ENCODE peak calls at places on chromosome 2, in nine cellular contexts. B is NCI-H1436, X is fibroblast of lung, T is adrenal gland, F is dermis microvascular lymphatic vessel endothelial cell, U is type B pancreatic cell, E is NCI-H1092, D is NCI-H345, G is HTR-8/SVneo. O is an unnamed sample.

GRCh38 chr2:191611614-191612013 is 66.3 kb upstream of the NABP1 start:
- DNase-seq in E (no peak), U (no peak), G (no peak), F (no peak), D (no peak), T (peak; percentile 19), B (no peak), X (no peak), O (no peak)

GRCh38 chr2:140863713-140864112 is 1267.1 kb downstream of the LRP1B start:
- DNase-seq in T (no peak), G (peak; percentile 5), B (peak; percentile 50), D (peak; percentile 53), E (peak; percentile 28), U (no peak), F (peak; percentile 32), X (peak; percentile 85), O (peak; percentile 75)

GRCh38 chr2:122172812-122173211 is 417.4 kb downstream of the TSN start:
- DNase-seq in B (no peak), X (no peak), G (no peak), T (no peak), D (no peak), U (no peak), E (no peak), F (no peak), O (no peak)

GRCh38 chr2:181438298-181438697 is 18.9 kb upstream of the ITGA4 start:
- DNase-seq in T (no peak), G (no peak), D (no peak), F (no peak), B (no peak), X (no peak), U (no peak), E (no peak), O (no peak)

GRCh38 chr2:163906410-163906809 is 170.6 kb upstream of the FIGN start:
- DNase-seq in E (no peak), F (no peak), U (no peak), T (no peak), X (no peak), B (no peak), G (no peak), D (no peak), O (no peak)

GRCh38 chr2:226756131-226756530 is 43.5 kb downstream of the IRS1 start:
- DNase-seq in U (no peak), E (no peak), D (no peak), B (no peak), X (peak; percentile 59), T (no peak), G (no peak), F (no peak), O (no peak)

GRCh38 chr2:215460682-215461081 is 24.8 kb upstream of the FN1 start:
- DNase-seq in T (no peak), X (peak; percentile 95), G (peak; percentile 26), B (no peak), E (no peak), U (no peak), D (no peak), F (peak; percentile 58), O (no peak)

GRCh38 chr2:139369423-139370409 is 589.5 kb upstream of the NXPH2 start:
- DNase-seq in G (no peak), F (no peak), B (no peak), D (no peak), U (no peak), E (no peak), T (no peak), X (no peak), O (no peak)

GRCh38 chr2:42809131-42809875 is 16.9 kb upstream of the HAAO start:
- DNase-seq in U (no peak), G (no peak), F (no peak), X (peak; percentile 84), T (peak; percentile 45), D (no peak), B (peak; percentile 71), E (no peak), O (no peak)

GRCh38 chr2:67790622-67791021 is 272.2 kb downstream of the C1D start:
- DNase-seq in B (no peak), G (peak; percentile 13), X (peak; percentile 86), U (no peak), F (no peak), D (no peak), E (no peak), T (no peak), O (no peak)

GRCh38 chr2:168211664-168212163 is 35.7 kb downstream of the STK39 start:
- DNase-seq in E (no peak), U (no peak), T (no peak), X (no peak), D (no peak), F (no peak), G (no peak), B (no peak), O (no peak)

GRCh38 chr2:26162963-26163362 is 9.9 kb upstream of the GAREM2 start:
- DNase-seq in G (no peak), F (no peak), U (no peak), D (no peak), X (no peak), B (no peak), T (no peak), E (no peak), O (no peak)

GRCh38 chr2:223648755-223649154 is 46.6 kb upstream of the SCG2 start:
- DNase-seq in F (no peak), U (no peak), D (no peak), T (no peak), B (no peak), X (no peak), E (no peak), G (no peak), O (no peak)

GRCh38 chr2:2663401-2664036 is 332.4 kb upstream of the MYT1L start:
- DNase-seq in T (peak; percentile 77), B (no peak), F (no peak), E (no peak), X (no peak), U (no peak), D (no peak), G (no peak), O (no peak)

GRCh38 chr2:74188018-74188601 is 9.4 kb upstream of the MOB1A start:
- DNase-seq in X (peak; percentile 76), B (no peak), E (no peak), D (peak; percentile 46), T (no peak), F (no peak), U (no peak), G (peak; percentile 85), O (no peak)

GRCh38 chr2:223090081-223090480 is 38.1 kb downstream of the KCNE4 start:
- DNase-seq in G (no peak), X (no peak), B (no peak), T (no peak), U (no peak), E (no peak), F (no peak), D (no peak), O (no peak)

GRCh38 chr2:58155160-58155778 is 85.9 kb downstream of the FANCL start:
- DNase-seq in F (no peak), X (no peak), T (no peak), G (no peak), D (peak; percentile 16), B (no peak), E (peak; percentile 45), U (no peak), O (no peak)

GRCh38 chr2:88321614-88322248 is 130.8 kb downstream of the FOXI3 start:
- DNase-seq in B (no peak), G (no peak), E (no peak), D (no peak), T (no peak), U (no peak), F (no peak), X (no peak), O (no peak)

GRCh38 chr2:129857200-129857599 is 122.3 kb upstream of the RAB6C start:
- DNase-seq in X (no peak), G (no peak), T (no peak), E (no peak), F (no peak), U (no peak), B (no peak), D (peak; percentile 34), O (no peak)

GRCh38 chr2:239768907-239769573 is 256.1 kb downstream of the NDUFA10 start:
- DNase-seq in U (no peak), T (no peak), E (no peak), D (no peak), X (no peak), B (no peak), F (no peak), G (no peak), O (no peak)

GRCh38 chr2:218031261-218031660 is 28.5 kb upstream of the TNS1 start:
- DNase-seq in G (no peak), T (no peak), F (no peak), U (no peak), X (no peak), D (no peak), B (no peak), E (no peak), O (no peak)

GRCh38 chr2:134231296-134231964 is 22.4 kb upstream of the MGAT5 start:
- DNase-seq in G (no peak), U (no peak), T (no peak), E (no peak), D (no peak), X (no peak), B (no peak), F (no peak), O (no peak)

GRCh38 chr2:172968061-172968469 is 107.6 kb upstream of the MAP3K20 start:
- DNase-seq in U (no peak), F (peak; percentile 98), B (no peak), G (no peak), X (peak; percentile 97), E (no peak), D (no peak), T (peak; percentile 94), O (peak; percentile 39)

GRCh38 chr2:235486729-235487128 is 7.1 kb upstream of the AGAP1 start:
- DNase-seq in T (no peak), U (no peak), B (no peak), X (no peak), F (no peak), D (no peak), G (no peak), E (no peak), O (no peak)

GRCh38 chr2:120443946-120444345 is 98.0 kb downstream of the INHBB start:
- DNase-seq in T (no peak), F (no peak), D (no peak), G (no peak), B (no peak), E (no peak), U (no peak), X (no peak), O (no peak)

GRCh38 chr2:20988906-20989305 is 55.0 kb downstream of the APOB start:
- DNase-seq in E (no peak), X (no peak), F (no peak), D (no peak), T (no peak), B (no peak), U (no peak), G (no peak), O (no peak)

GRCh38 chr2:75174981-75175380 is 24.3 kb downstream of the TACR1 start:
- DNase-seq in U (no peak), X (no peak), E (no peak), T (no peak), F (no peak), B (no peak), D (no peak), G (no peak), O (no peak)

GRCh38 chr2:143371616-143372015 is 242.4 kb downstream of the ARHGAP15 start:
- DNase-seq in F (no peak), G (no peak), D (no peak), B (no peak), U (no peak), T (no peak), X (peak; percentile 41), E (no peak), O (no peak)

GRCh38 chr2:217920879-217921603 is 81.8 kb downstream of the TNS1 start:
- DNase-seq in G (no peak), X (peak; percentile 37), F (no peak), B (no peak), U (no peak), D (no peak), E (no peak), T (peak; percentile 86), O (no peak)

O was measured in RKO.